ENCODE peak calls at places on chromosomes 16 and 17, in nine cellular contexts. One of them, this sample, is unnamed.

GRCh38 chr17:74512624-74513084 is 18.6 kb downstream of the CD300LB start:
- DNase-seq in hippocampal formation: no peak
- DNase-seq in thoracic aorta: no peak
- DNase-seq in stromal cell of bone marrow: peak; percentile 85
- DNase-seq in stimulated activated CD4-positive, alpha-beta T cell treated with anti-CD3 and anti-CD28 coated beads, TNF-alpha, amount 100 ng/mL, for 48 hours: peak; percentile 50
- DNase-seq in EL: peak; percentile 30
- DNase-seq in NCI-H1105 treated with DMSO at 0.1 percent for 48 hours: no peak
- DNase-seq in IMR-90: no peak
- DNase-seq in NCI-H2081: no peak
- DNase-seq in this sample: no peak

GRCh38 chr17:38742431-38743308 is 5.5 kb downstream of the PCGF2 start:
- DNase-seq in hippocampal formation: no peak
- DNase-seq in thoracic aorta: peak; percentile 54
- DNase-seq in stromal cell of bone marrow: peak; percentile 76
- DNase-seq in stimulated activated CD4-positive, alpha-beta T cell treated with anti-CD3 and anti-CD28 coated beads, TNF-alpha, amount 100 ng/mL, for 48 hours: no peak
- DNase-seq in EL: no peak
- DNase-seq in NCI-H1105 treated with DMSO at 0.1 percent for 48 hours: peak; percentile 86
- DNase-seq in IMR-90: peak; percentile 84
- DNase-seq in NCI-H2081: peak; percentile 95
- DNase-seq in this sample: no peak

GRCh38 chr17:44981221-44981968 is 13.3 kb upstream of the C1QL1 start:
- DNase-seq in hippocampal formation: no peak
- DNase-seq in thoracic aorta: no peak
- DNase-seq in stromal cell of bone marrow: no peak
- DNase-seq in stimulated activated CD4-positive, alpha-beta T cell treated with anti-CD3 and anti-CD28 coated beads, TNF-alpha, amount 100 ng/mL, for 48 hours: no peak
- DNase-seq in EL: peak; percentile 80
- DNase-seq in NCI-H1105 treated with DMSO at 0.1 percent for 48 hours: no peak
- DNase-seq in IMR-90: peak; percentile 94
- DNase-seq in NCI-H2081: no peak
- DNase-seq in this sample: no peak

GRCh38 chr17:32142857-32143524 is 689 bp downstream of the RHOT1 start:
- DNase-seq in hippocampal formation: no peak
- DNase-seq in thoracic aorta: no peak
- DNase-seq in stromal cell of bone marrow: peak; percentile 31
- DNase-seq in stimulated activated CD4-positive, alpha-beta T cell treated with anti-CD3 and anti-CD28 coated beads, TNF-alpha, amount 100 ng/mL, for 48 hours: no peak
- DNase-seq in EL: peak; percentile 74
- DNase-seq in NCI-H1105 treated with DMSO at 0.1 percent for 48 hours: peak; percentile 57
- DNase-seq in IMR-90: peak; percentile 76
- DNase-seq in NCI-H2081: no peak
- DNase-seq in this sample: peak; percentile 26

GRCh38 chr16:57814896-57815295 is 12.6 kb upstream of the KIFC3 start:
- DNase-seq in hippocampal formation: no peak
- DNase-seq in thoracic aorta: no peak
- DNase-seq in stromal cell of bone marrow: no peak
- DNase-seq in stimulated activated CD4-positive, alpha-beta T cell treated with anti-CD3 and anti-CD28 coated beads, TNF-alpha, amount 100 ng/mL, for 48 hours: no peak
- DNase-seq in EL: no peak
- DNase-seq in NCI-H1105 treated with DMSO at 0.1 percent for 48 hours: no peak
- DNase-seq in IMR-90: no peak
- DNase-seq in NCI-H2081: no peak
- DNase-seq in this sample: no peak

GRCh38 chr16:12386076-12386641 is 409.6 kb downstream of the SNX29 start:
- DNase-seq in hippocampal formation: no peak
- DNase-seq in thoracic aorta: no peak
- DNase-seq in stromal cell of bone marrow: no peak
- DNase-seq in stimulated activated CD4-positive, alpha-beta T cell treated with anti-CD3 and anti-CD28 coated beads, TNF-alpha, amount 100 ng/mL, for 48 hours: no peak
- DNase-seq in EL: no peak
- DNase-seq in NCI-H1105 treated with DMSO at 0.1 percent for 48 hours: no peak
- DNase-seq in IMR-90: no peak
- DNase-seq in NCI-H2081: no peak
- DNase-seq in this sample: no peak

GRCh38 chr16:11792404-11793260 is 4.4 kb downstream of the ZC3H7A start:
- DNase-seq in hippocampal formation: no peak
- DNase-seq in thoracic aorta: no peak
- DNase-seq in stromal cell of bone marrow: no peak
- DNase-seq in stimulated activated CD4-positive, alpha-beta T cell treated with anti-CD3 and anti-CD28 coated beads, TNF-alpha, amount 100 ng/mL, for 48 hours: no peak
- DNase-seq in EL: no peak
- DNase-seq in NCI-H1105 treated with DMSO at 0.1 percent for 48 hours: peak; percentile 99
- DNase-seq in IMR-90: no peak
- DNase-seq in NCI-H2081: peak; percentile 90
- DNase-seq in this sample: no peak

GRCh38 chr17:62064791-62065563 is at the start of gene MED13:
- DNase-seq in hippocampal formation: no peak
- DNase-seq in thoracic aorta: peak; percentile 7
- DNase-seq in stromal cell of bone marrow: no peak
- DNase-seq in stimulated activated CD4-positive, alpha-beta T cell treated with anti-CD3 and anti-CD28 coated beads, TNF-alpha, amount 100 ng/mL, for 48 hours: peak; percentile 32
- DNase-seq in EL: peak; percentile 53
- DNase-seq in NCI-H1105 treated with DMSO at 0.1 percent for 48 hours: peak; percentile 13
- DNase-seq in IMR-90: peak; percentile 19
- DNase-seq in NCI-H2081: peak; percentile 38
- DNase-seq in this sample: peak; percentile 58

GRCh38 chr17:27762527-27763305 is 37.6 kb downstream of the NOS2 start:
- DNase-seq in hippocampal formation: no peak
- DNase-seq in thoracic aorta: no peak
- DNase-seq in stromal cell of bone marrow: no peak
- DNase-seq in stimulated activated CD4-positive, alpha-beta T cell treated with anti-CD3 and anti-CD28 coated beads, TNF-alpha, amount 100 ng/mL, for 48 hours: no peak
- DNase-seq in EL: peak; percentile 24
- DNase-seq in NCI-H1105 treated with DMSO at 0.1 percent for 48 hours: no peak
- DNase-seq in IMR-90: peak; percentile 37
- DNase-seq in NCI-H2081: no peak
- DNase-seq in this sample: no peak

GRCh38 chr17:66422181-66422580 is 119.8 kb downstream of the PRKCA start:
- DNase-seq in hippocampal formation: no peak
- DNase-seq in thoracic aorta: no peak
- DNase-seq in stromal cell of bone marrow: no peak
- DNase-seq in stimulated activated CD4-positive, alpha-beta T cell treated with anti-CD3 and anti-CD28 coated beads, TNF-alpha, amount 100 ng/mL, for 48 hours: no peak
- DNase-seq in EL: peak; percentile 88
- DNase-seq in NCI-H1105 treated with DMSO at 0.1 percent for 48 hours: no peak
- DNase-seq in IMR-90: peak; percentile 68
- DNase-seq in NCI-H2081: no peak
- DNase-seq in this sample: no peak

GRCh38 chr16:26530584-26531289 is 536.0 kb upstream of the C16orf82 start:
- DNase-seq in hippocampal formation: peak; percentile 37
- DNase-seq in thoracic aorta: no peak
- DNase-seq in stromal cell of bone marrow: no peak
- DNase-seq in stimulated activated CD4-positive, alpha-beta T cell treated with anti-CD3 and anti-CD28 coated beads, TNF-alpha, amount 100 ng/mL, for 48 hours: no peak
- DNase-seq in EL: no peak
- DNase-seq in NCI-H1105 treated with DMSO at 0.1 percent for 48 hours: no peak
- DNase-seq in IMR-90: no peak
- DNase-seq in NCI-H2081: no peak
- DNase-seq in this sample: no peak

GRCh38 chr16:23282508-23282907 is 19.6 kb upstream of the SCNN1B start:
- DNase-seq in hippocampal formation: no peak
- DNase-seq in thoracic aorta: no peak
- DNase-seq in stromal cell of bone marrow: no peak
- DNase-seq in stimulated activated CD4-positive, alpha-beta T cell treated with anti-CD3 and anti-CD28 coated beads, TNF-alpha, amount 100 ng/mL, for 48 hours: no peak
- DNase-seq in EL: no peak
- DNase-seq in NCI-H1105 treated with DMSO at 0.1 percent for 48 hours: peak; percentile 28
- DNase-seq in IMR-90: no peak
- DNase-seq in NCI-H2081: no peak
- DNase-seq in this sample: no peak

GRCh38 chr17:72592242-72592966 is 471.6 kb downstream of the SOX9 start:
- DNase-seq in hippocampal formation: peak; percentile 53
- DNase-seq in thoracic aorta: no peak
- DNase-seq in stromal cell of bone marrow: peak; percentile 72
- DNase-seq in stimulated activated CD4-positive, alpha-beta T cell treated with anti-CD3 and anti-CD28 coated beads, TNF-alpha, amount 100 ng/mL, for 48 hours: peak; percentile 29
- DNase-seq in EL: peak; percentile 85
- DNase-seq in NCI-H1105 treated with DMSO at 0.1 percent for 48 hours: peak; percentile 74
- DNase-seq in IMR-90: peak; percentile 84
- DNase-seq in NCI-H2081: peak; percentile 85
- DNase-seq in this sample: no peak

GRCh38 chr17:19538095-19539039 is 4.7 kb downstream of the SLC47A1 start:
- DNase-seq in hippocampal formation: peak; percentile 11
- DNase-seq in thoracic aorta: no peak
- DNase-seq in stromal cell of bone marrow: no peak
- DNase-seq in stimulated activated CD4-positive, alpha-beta T cell treated with anti-CD3 and anti-CD28 coated beads, TNF-alpha, amount 100 ng/mL, for 48 hours: no peak
- DNase-seq in EL: no peak
- DNase-seq in NCI-H1105 treated with DMSO at 0.1 percent for 48 hours: no peak
- DNase-seq in IMR-90: no peak
- DNase-seq in NCI-H2081: no peak
- DNase-seq in this sample: no peak

GRCh38 chr16:22923491-22923890 is 109.5 kb downstream of the HS3ST2 start:
- DNase-seq in hippocampal formation: no peak
- DNase-seq in thoracic aorta: no peak
- DNase-seq in stromal cell of bone marrow: no peak
- DNase-seq in stimulated activated CD4-positive, alpha-beta T cell treated with anti-CD3 and anti-CD28 coated beads, TNF-alpha, amount 100 ng/mL, for 48 hours: no peak
- DNase-seq in EL: no peak
- DNase-seq in NCI-H1105 treated with DMSO at 0.1 percent for 48 hours: no peak
- DNase-seq in IMR-90: no peak
- DNase-seq in NCI-H2081: no peak
- DNase-seq in this sample: no peak

GRCh38 chr16:89045181-89045815 is 48.4 kb upstream of the ACSF3 start:
- DNase-seq in hippocampal formation: no peak
- DNase-seq in thoracic aorta: no peak
- DNase-seq in stromal cell of bone marrow: no peak
- DNase-seq in stimulated activated CD4-positive, alpha-beta T cell treated with anti-CD3 and anti-CD28 coated beads, TNF-alpha, amount 100 ng/mL, for 48 hours: no peak
- DNase-seq in EL: no peak
- DNase-seq in NCI-H1105 treated with DMSO at 0.1 percent for 48 hours: no peak
- DNase-seq in IMR-90: no peak
- DNase-seq in NCI-H2081: no peak
- DNase-seq in this sample: no peak

GRCh38 chr17:59846391-59847165 is 46.2 kb downstream of the TUBD1 start:
- DNase-seq in hippocampal formation: no peak
- DNase-seq in thoracic aorta: no peak
- DNase-seq in stromal cell of bone marrow: peak; percentile 77
- DNase-seq in stimulated activated CD4-positive, alpha-beta T cell treated with anti-CD3 and anti-CD28 coated beads, TNF-alpha, amount 100 ng/mL, for 48 hours: no peak
- DNase-seq in EL: peak; percentile 52
- DNase-seq in NCI-H1105 treated with DMSO at 0.1 percent for 48 hours: no peak
- DNase-seq in IMR-90: peak; percentile 94
- DNase-seq in NCI-H2081: peak; percentile 77
- DNase-seq in this sample: peak; percentile 33

GRCh38 chr17:80380068-80381061 is 34.6 kb upstream of the ENDOV start:
- DNase-seq in hippocampal formation: no peak
- DNase-seq in thoracic aorta: no peak
- DNase-seq in stromal cell of bone marrow: no peak
- DNase-seq in stimulated activated CD4-positive, alpha-beta T cell treated with anti-CD3 and anti-CD28 coated beads, TNF-alpha, amount 100 ng/mL, for 48 hours: no peak
- DNase-seq in EL: no peak
- DNase-seq in NCI-H1105 treated with DMSO at 0.1 percent for 48 hours: no peak
- DNase-seq in IMR-90: no peak
- DNase-seq in NCI-H2081: no peak
- DNase-seq in this sample: no peak

GRCh38 chr16:65547799-65548446 is 426.1 kb upstream of the CDH11 start:
- DNase-seq in hippocampal formation: no peak
- DNase-seq in thoracic aorta: no peak
- DNase-seq in stromal cell of bone marrow: peak; percentile 87
- DNase-seq in stimulated activated CD4-positive, alpha-beta T cell treated with anti-CD3 and anti-CD28 coated beads, TNF-alpha, amount 100 ng/mL, for 48 hours: no peak
- DNase-seq in EL: peak; percentile 88
- DNase-seq in NCI-H1105 treated with DMSO at 0.1 percent for 48 hours: no peak
- DNase-seq in IMR-90: peak; percentile 93
- DNase-seq in NCI-H2081: no peak
- DNase-seq in this sample: no peak

GRCh38 chr17:4721203-4722135 is 9.8 kb upstream of the MED11 start:
- DNase-seq in hippocampal formation: no peak
- DNase-seq in thoracic aorta: no peak
- DNase-seq in stromal cell of bone marrow: no peak
- DNase-seq in stimulated activated CD4-positive, alpha-beta T cell treated with anti-CD3 and anti-CD28 coated beads, TNF-alpha, amount 100 ng/mL, for 48 hours: no peak
- DNase-seq in EL: peak; percentile 58
- DNase-seq in NCI-H1105 treated with DMSO at 0.1 percent for 48 hours: no peak
- DNase-seq in IMR-90: peak; percentile 80
- DNase-seq in NCI-H2081: no peak
- DNase-seq in this sample: no peak

GRCh38 chr17:82238562-82239201 is 9.8 kb downstream of the SLC16A3 start:
- DNase-seq in hippocampal formation: peak; percentile 23
- DNase-seq in thoracic aorta: no peak
- DNase-seq in stromal cell of bone marrow: no peak
- DNase-seq in stimulated activated CD4-positive, alpha-beta T cell treated with anti-CD3 and anti-CD28 coated beads, TNF-alpha, amount 100 ng/mL, for 48 hours: peak; percentile 53
- DNase-seq in EL: peak; percentile 80
- DNase-seq in NCI-H1105 treated with DMSO at 0.1 percent for 48 hours: no peak
- DNase-seq in IMR-90: peak; percentile 66
- DNase-seq in NCI-H2081: peak; percentile 60
- DNase-seq in this sample: no peak

GRCh38 chr16:69509125-69509524 is 56.6 kb upstream of the NFAT5 start:
- DNase-seq in hippocampal formation: no peak
- DNase-seq in thoracic aorta: no peak
- DNase-seq in stromal cell of bone marrow: no peak
- DNase-seq in stimulated activated CD4-positive, alpha-beta T cell treated with anti-CD3 and anti-CD28 coated beads, TNF-alpha, amount 100 ng/mL, for 48 hours: no peak
- DNase-seq in EL: no peak
- DNase-seq in NCI-H1105 treated with DMSO at 0.1 percent for 48 hours: no peak
- DNase-seq in IMR-90: no peak
- DNase-seq in NCI-H2081: no peak
- DNase-seq in this sample: no peak

GRCh38 chr16:21704733-21705132 is 41.0 kb downstream of the OTOA start:
- DNase-seq in hippocampal formation: no peak
- DNase-seq in thoracic aorta: no peak
- DNase-seq in stromal cell of bone marrow: no peak
- DNase-seq in stimulated activated CD4-positive, alpha-beta T cell treated with anti-CD3 and anti-CD28 coated beads, TNF-alpha, amount 100 ng/mL, for 48 hours: no peak
- DNase-seq in EL: no peak
- DNase-seq in NCI-H1105 treated with DMSO at 0.1 percent for 48 hours: no peak
- DNase-seq in IMR-90: no peak
- DNase-seq in NCI-H2081: no peak
- DNase-seq in this sample: no peak

GRCh38 chr16:85678821-85679220 is 9.9 kb downstream of the GINS2 start:
- DNase-seq in hippocampal formation: no peak
- DNase-seq in thoracic aorta: no peak
- DNase-seq in stromal cell of bone marrow: no peak
- DNase-seq in stimulated activated CD4-positive, alpha-beta T cell treated with anti-CD3 and anti-CD28 coated beads, TNF-alpha, amount 100 ng/mL, for 48 hours: no peak
- DNase-seq in EL: no peak
- DNase-seq in NCI-H1105 treated with DMSO at 0.1 percent for 48 hours: no peak
- DNase-seq in IMR-90: no peak
- DNase-seq in NCI-H2081: no peak
- DNase-seq in this sample: no peak

GRCh38 chr17:40325156-40326013 is 16.4 kb downstream of the RARA start:
- DNase-seq in hippocampal formation: no peak
- DNase-seq in thoracic aorta: no peak
- DNase-seq in stromal cell of bone marrow: no peak
- DNase-seq in stimulated activated CD4-positive, alpha-beta T cell treated with anti-CD3 and anti-CD28 coated beads, TNF-alpha, amount 100 ng/mL, for 48 hours: no peak
- DNase-seq in EL: no peak
- DNase-seq in NCI-H1105 treated with DMSO at 0.1 percent for 48 hours: no peak
- DNase-seq in IMR-90: no peak
- DNase-seq in NCI-H2081: no peak
- DNase-seq in this sample: no peak

GRCh38 chr17:13346996-13347762 is 254.6 kb downstream of the HS3ST3A1 start:
- DNase-seq in hippocampal formation: no peak
- DNase-seq in thoracic aorta: no peak
- DNase-seq in stromal cell of bone marrow: peak; percentile 84
- DNase-seq in stimulated activated CD4-positive, alpha-beta T cell treated with anti-CD3 and anti-CD28 coated beads, TNF-alpha, amount 100 ng/mL, for 48 hours: peak; percentile 22
- DNase-seq in EL: peak; percentile 95
- DNase-seq in NCI-H1105 treated with DMSO at 0.1 percent for 48 hours: no peak
- DNase-seq in IMR-90: peak; percentile 98
- DNase-seq in NCI-H2081: no peak
- DNase-seq in this sample: no peak

GRCh38 chr17:4407216-4407615 is 26.5 kb upstream of the SPNS3 start:
- DNase-seq in hippocampal formation: no peak
- DNase-seq in thoracic aorta: no peak
- DNase-seq in stromal cell of bone marrow: no peak
- DNase-seq in stimulated activated CD4-positive, alpha-beta T cell treated with anti-CD3 and anti-CD28 coated beads, TNF-alpha, amount 100 ng/mL, for 48 hours: no peak
- DNase-seq in EL: no peak
- DNase-seq in NCI-H1105 treated with DMSO at 0.1 percent for 48 hours: no peak
- DNase-seq in IMR-90: no peak
- DNase-seq in NCI-H2081: no peak
- DNase-seq in this sample: no peak

GRCh38 chr16:907819-908218 is 63.0 kb downstream of the LMF1 start:
- DNase-seq in hippocampal formation: peak; percentile 41
- DNase-seq in thoracic aorta: no peak
- DNase-seq in stromal cell of bone marrow: no peak
- DNase-seq in stimulated activated CD4-positive, alpha-beta T cell treated with anti-CD3 and anti-CD28 coated beads, TNF-alpha, amount 100 ng/mL, for 48 hours: no peak
- DNase-seq in EL: no peak
- DNase-seq in NCI-H1105 treated with DMSO at 0.1 percent for 48 hours: peak; percentile 10
- DNase-seq in IMR-90: no peak
- DNase-seq in NCI-H2081: peak; percentile 12
- DNase-seq in this sample: no peak

GRCh38 chr17:16398270-16399267 is 16.8 kb upstream of the TRPV2 start:
- DNase-seq in hippocampal formation: no peak
- DNase-seq in thoracic aorta: no peak
- DNase-seq in stromal cell of bone marrow: no peak
- DNase-seq in stimulated activated CD4-positive, alpha-beta T cell treated with anti-CD3 and anti-CD28 coated beads, TNF-alpha, amount 100 ng/mL, for 48 hours: no peak
- DNase-seq in EL: no peak
- DNase-seq in NCI-H1105 treated with DMSO at 0.1 percent for 48 hours: no peak
- DNase-seq in IMR-90: no peak
- DNase-seq in NCI-H2081: no peak
- DNase-seq in this sample: no peak